ENCODE peak calls at places on chromosomes 2 and 18, in five cellular contexts. S, F, E, Q and P are unnamed samples.

GRCh38 chr18:68354176-68354575 is 360.7 kb downstream of the TMX3 start:
- DNase-seq in E (no peak), S (no peak), F (no peak), Q (no peak), P (no peak)

GRCh38 chr2:29528891-29529520 is 392.4 kb downstream of the ALK start:
- DNase-seq in E (no peak), S (no peak), Q (no peak), F (no peak), P (no peak)

GRCh38 chr2:218754201-218754600 is 27.7 kb upstream of the CYP27A1 start:
- DNase-seq in Q (no peak), F (no peak), E (no peak), S (no peak), P (no peak)

GRCh38 chr18:63336366-63337099 is 17.0 kb upstream of the BCL2 start:
- DNase-seq in F (no peak), E (no peak), S (no peak), Q (no peak), P (peak)

GRCh38 chr2:237629739-237630138 is 2.4 kb downstream of the LRRFIP1 start:
- DNase-seq in Q (no peak), E (no peak), S (no peak), F (no peak), P (no peak)

GRCh38 chr2:20421988-20422678 is 24.7 kb upstream of the RHOB start:
- DNase-seq in Q (no peak), S (peak), E (no peak), F (no peak), P (no peak)

GRCh38 chr2:101818531-101819451 is 121.3 kb downstream of the MAP4K4 start:
- DNase-seq in Q (no peak), S (no peak), E (no peak), F (no peak), P (no peak)

GRCh38 chr18:70332694-70333093 is 43.8 kb downstream of the SOCS6 start:
- DNase-seq in E (no peak), S (no peak), Q (no peak), F (no peak), P (no peak)

GRCh38 chr2:69311017-69311416 is 76.0 kb downstream of the GFPT1 start:
- DNase-seq in Q (no peak), F (no peak), S (no peak), E (no peak), P (no peak)